ENCODE peak calls at places on chromosome 16, in eight cellular contexts. Z is midbrain; L is progenitor cell of endocrine pancreas; X is left cardiac atrium; U is posterior vena cava; C is activated effector memory CD4-positive, alpha-beta T cell treated with Interleukin-2 at 50 U/mL for 16 hours; F is LHCN-M2; A is RPMI8226. N is an unnamed sample.

GRCh38 chr16:2719328-2720062 is 529 bp downstream of the PRSS27 start:
- DNase-seq in Z (no peak), L (no peak), X (no peak), U (no peak), C (no peak), F (no peak), A (no peak), N (no peak)

GRCh38 chr16:74832228-74832627 is 57.6 kb upstream of the FA2H start:
- DNase-seq in Z (no peak), L (no peak), X (no peak), U (no peak), C (no peak), F (no peak), A (no peak), N (no peak)

GRCh38 chr16:2475413-2476344 is 752 bp downstream of the TBC1D24 start:
- DNase-seq in Z (no peak), L (no peak), X (no peak), U (no peak), C (peak), F (no peak), A (peak), N (no peak)

GRCh38 chr16:88376835-88377726 is 5.7 kb upstream of the ZNF469 start:
- DNase-seq in Z (no peak), L (no peak), X (no peak), U (peak), C (no peak), F (no peak), A (no peak), N (peak)

GRCh38 chr16:75048051-75048450 is 49.2 kb downstream of the ZNRF1 start:
- DNase-seq in Z (no peak), L (no peak), X (no peak), U (no peak), C (no peak), F (no peak), A (no peak), N (peak)

GRCh38 chr16:89409161-89409711 is 81.1 kb downstream of the ANKRD11 start:
- DNase-seq in Z (no peak), L (no peak), X (no peak), U (no peak), C (peak), F (no peak), A (no peak), N (peak)

GRCh38 chr16:85372627-85373372 is 240.3 kb upstream of the GSE1 start:
- DNase-seq in Z (no peak), L (no peak), X (peak), U (peak), C (no peak), F (peak), A (peak), N (peak)

GRCh38 chr16:86495756-86496261 is 14.5 kb upstream of the FOXF1 start:
- DNase-seq in Z (no peak), L (no peak), X (no peak), U (no peak), C (no peak), F (no peak), A (no peak), N (no peak)

GRCh38 chr16:78869492-78869891 is 731.0 kb downstream of the MAF start:
- DNase-seq in Z (no peak), L (no peak), X (no peak), U (no peak), C (no peak), F (no peak), A (no peak), N (no peak)

GRCh38 chr16:68227183-68227793 is 8.6 kb downstream of the ESRP2 start:
- DNase-seq in Z (no peak), L (no peak), X (no peak), U (no peak), C (no peak), F (peak), A (no peak), N (no peak)

GRCh38 chr16:77190190-77190477 is 856 bp upstream of the MON1B start:
- DNase-seq in Z (no peak), L (no peak), X (no peak), U (no peak), C (no peak), F (no peak), A (no peak), N (no peak)

GRCh38 chr16:1650131-1650530 is 27.9 kb upstream of the JPT2 start:
- DNase-seq in Z (no peak), L (no peak), X (no peak), U (no peak), C (no peak), F (no peak), A (no peak), N (no peak)

GRCh38 chr16:87587636-87588035 is 14.7 kb upstream of the JPH3 start:
- DNase-seq in Z (no peak), L (no peak), X (no peak), U (no peak), C (no peak), F (no peak), A (no peak), N (no peak)

GRCh38 chr16:19210968-19211367 is 42.9 kb downstream of the SYT17 start:
- DNase-seq in Z (no peak), L (no peak), X (no peak), U (no peak), C (no peak), F (no peak), A (peak), N (no peak)

GRCh38 chr16:80619824-80620223 is 79.0 kb downstream of the DYNLRB2 start:
- DNase-seq in Z (no peak), L (no peak), X (no peak), U (no peak), C (no peak), F (no peak), A (no peak), N (no peak)

GRCh38 chr16:566475-567361 is at the start of gene NHLRC4:
- DNase-seq in Z (no peak), L (no peak), X (peak), U (peak), C (peak), F (no peak), A (peak), N (peak)

GRCh38 chr16:68088130-68088972 is 3.2 kb downstream of the NFATC3 start:
- DNase-seq in Z (no peak), L (no peak), X (no peak), U (peak), C (no peak), F (no peak), A (no peak), N (no peak)

GRCh38 chr16:10552998-10553491 is 27.4 kb downstream of the EMP2 start:
- DNase-seq in Z (no peak), L (no peak), X (peak), U (no peak), C (peak), F (no peak), A (no peak), N (no peak)

GRCh38 chr16:69311533-69312388 is 611 bp downstream of the VPS4A start:
- DNase-seq in Z (no peak), L (peak), X (no peak), U (peak), C (no peak), F (peak), A (peak), N (peak)